ENCODE peak calls at places on chromosomes 4 and X, in five cellular contexts. C is cardiac fibroblast, H is upper lobe of right lung, U is dorsolateral prefrontal cortex, N is tibial nerve. A is an unnamed sample.
A peak's percentile ranks its signal among the peaks of the same experiment; 100 is the strongest.

GRCh38 chr4:184812651-184813181 is 13.1 kb downstream of the ACSL1 start:
- DNase-seq in C (peak; percentile 81), H (no peak), U (no peak), N (no peak), A (no peak)

GRCh38 chrX:117510453-117510852 is 606.2 kb downstream of the KLHL13 start:
- DNase-seq in C (no peak), H (no peak), U (no peak), N (no peak), A (peak; percentile 8)

GRCh38 chrX:102129473-102129872 is 4.0 kb downstream of the TCEAL2 start:
- DNase-seq in C (peak; percentile 26), H (no peak), U (no peak), N (no peak), A (no peak)

GRCh38 chr4:124212835-124213640 is 499.5 kb downstream of the ANKRD50 start:
- DNase-seq in C (peak; percentile 59), H (no peak), U (no peak), N (no peak), A (no peak)

GRCh38 chr4:183746305-183747229 is 87.5 kb downstream of the TRAPPC11 start:
- DNase-seq in C (no peak), H (no peak), U (no peak), N (no peak), A (no peak)

GRCh38 chrX:51893931-51894696 is 691 bp downstream of the MAGED1 start:
- DNase-seq in C (peak; percentile 22), H (peak; percentile 56), U (peak; percentile 14), N (no peak), A (peak; percentile 51)

GRCh38 chr4:74619931-74620702 is 174.2 kb downstream of the BTC start:
- DNase-seq in C (peak; percentile 73), H (no peak), U (no peak), N (no peak), A (no peak)

GRCh38 chr4:170248576-170248975 is 158.8 kb upstream of the AADAT start:
- DNase-seq in C (no peak), H (no peak), U (no peak), N (no peak), A (no peak)

GRCh38 chr4:108359130-108359709 is 190.5 kb upstream of the LEF1 start:
- DNase-seq in C (no peak), H (no peak), U (no peak), N (no peak), A (no peak)

GRCh38 chrX:57817302-57817701 is 93.0 kb downstream of the ZXDA start:
- DNase-seq in C (peak; percentile 20), H (no peak), U (no peak), N (no peak), A (no peak)

GRCh38 chr4:43339435-43339834 is 446.9 kb downstream of the GRXCR1 start:
- DNase-seq in C (peak; percentile 87), H (no peak), U (no peak), N (no peak), A (no peak)

GRCh38 chrX:97057349-97057909 is 173.7 kb downstream of the RPA4 start:
- DNase-seq in C (no peak), H (no peak), U (no peak), N (no peak), A (no peak)

GRCh38 chr4:174118171-174118570 is 165.3 kb downstream of the FBXO8 start:
- DNase-seq in C (no peak), H (no peak), U (no peak), N (no peak), A (peak; percentile 51)

GRCh38 chr4:88737304-88738015 is 39.8 kb upstream of the NAP1L5 start:
- DNase-seq in C (no peak), H (no peak), U (no peak), N (no peak), A (no peak)

GRCh38 chrX:113675278-113675677 is 834.6 kb upstream of the AMOT start:
- DNase-seq in C (peak; percentile 0), H (no peak), U (no peak), N (no peak), A (no peak)

GRCh38 chr4:921830-922331 is 10.2 kb downstream of the GAK start:
- DNase-seq in C (no peak), H (peak; percentile 37), U (no peak), N (no peak), A (no peak)

GRCh38 chrX:19863237-19864223 is 23.9 kb downstream of the SH3KBP1 start:
- DNase-seq in C (peak; percentile 58), H (no peak), U (no peak), N (no peak), A (no peak)

GRCh38 chrX:133923113-133923512 is 62.3 kb downstream of the GPC3 start:
- DNase-seq in C (no peak), H (no peak), U (no peak), N (no peak), A (no peak)

GRCh38 chr4:65661469-65661868 is 8.8 kb downstream of the EPHA5 start:
- DNase-seq in C (no peak), H (no peak), U (no peak), N (no peak), A (peak; percentile 16)

GRCh38 chr4:169791064-169791463 is 33.3 kb upstream of the HPF1 start:
- DNase-seq in C (peak; percentile 42), H (no peak), U (no peak), N (no peak), A (no peak)

GRCh38 chr4:37476256-37476655 is 209.9 kb downstream of the RELL1 start:
- DNase-seq in C (no peak), H (no peak), U (no peak), N (no peak), A (no peak)

GRCh38 chrX:46758956-46759644 is at the start of gene SLC9A7:
- DNase-seq in C (peak; percentile 70), H (peak; percentile 91), U (peak; percentile 67), N (peak; percentile 43), A (peak; percentile 75)

GRCh38 chr4:122038896-122039295 is 87.0 kb upstream of the TRPC3 start:
- DNase-seq in C (no peak), H (no peak), U (no peak), N (no peak), A (no peak)

GRCh38 chr4:40536032-40536431 is 93.6 kb downstream of the RBM47 start:
- DNase-seq in C (no peak), H (no peak), U (no peak), N (no peak), A (no peak)

GRCh38 chr4:108709234-108709633 is 53.6 kb downstream of the ETNPPL start:
- DNase-seq in C (no peak), H (no peak), U (no peak), N (no peak), A (no peak)

GRCh38 chr4:165873298-165874071 is 448 bp downstream of the TLL1 start:
- DNase-seq in C (peak; percentile 7), H (peak; percentile 72), U (peak; percentile 80), N (no peak), A (peak; percentile 50)

GRCh38 chr4:92339671-92340070 is 35.9 kb downstream of the GRID2 start:
- DNase-seq in C (no peak), H (no peak), U (no peak), N (no peak), A (no peak)

GRCh38 chrX:100424012-100424411 is 13.9 kb upstream of the PCDH19 start:
- DNase-seq in C (no peak), H (no peak), U (no peak), N (no peak), A (no peak)

GRCh38 chrX:47146121-47146935 is 1.3 kb downstream of the RBM10 start:
- DNase-seq in C (no peak), H (no peak), U (no peak), N (no peak), A (no peak)

GRCh38 chrX:45788941-45789348 is 588.3 kb upstream of the DIPK2B start:
- DNase-seq in C (peak; percentile 72), H (peak; percentile 64), U (no peak), N (no peak), A (no peak)

GRCh38 chr4:142156246-142156645 is 519.9 kb downstream of the IL15 start:
- DNase-seq in C (no peak), H (no peak), U (no peak), N (no peak), A (no peak)

GRCh38 chr4:36260714-36261113 is 16.4 kb upstream of the ARAP2 start:
- DNase-seq in C (no peak), H (no peak), U (no peak), N (no peak), A (no peak)

GRCh38 chr4:130336585-130337217 is 1240.7 kb downstream of the C4orf33 start:
- DNase-seq in C (peak; percentile 46), H (no peak), U (no peak), N (no peak), A (peak; percentile 24)
- TF ChIP-seq CTCF in C (peak; percentile 38), H (peak; percentile 54), U (peak; percentile 42), N (peak; percentile 27), A (peak; percentile 75)

DNA sequence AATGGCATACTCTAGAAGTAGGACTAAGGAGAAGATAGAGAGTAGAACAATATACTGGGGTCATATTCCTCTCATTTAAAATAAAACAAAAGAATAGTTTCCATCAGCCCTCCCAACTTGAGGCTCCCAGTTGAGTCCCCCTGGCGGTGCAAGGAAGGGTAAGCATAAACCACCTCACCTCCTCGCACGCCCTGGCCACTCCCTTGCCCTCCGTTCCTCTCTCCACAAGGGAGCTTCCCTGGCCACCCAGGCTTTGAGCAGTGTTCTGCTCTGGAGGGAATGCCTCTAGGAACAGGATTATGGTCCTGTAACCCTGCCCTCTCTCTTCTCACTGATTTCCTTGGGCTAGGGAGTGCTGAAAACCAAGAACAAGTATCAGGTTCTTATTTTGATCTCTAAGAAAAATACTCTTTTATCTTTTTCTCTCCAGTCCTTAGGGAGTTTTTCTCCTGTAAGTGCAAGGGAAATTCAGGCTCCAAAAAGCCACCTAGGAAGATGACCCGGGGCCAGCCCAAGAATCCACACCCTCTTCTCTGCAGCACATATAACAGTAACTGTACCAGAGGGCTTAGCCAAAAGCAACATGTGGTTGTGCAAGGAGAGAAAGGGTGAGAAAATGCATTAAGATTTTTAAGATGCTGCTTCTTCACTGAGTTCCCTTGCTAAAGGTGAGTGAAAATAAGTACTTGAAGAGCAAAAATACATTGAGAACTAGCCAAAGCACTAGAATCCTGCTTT is 69.9 kb downstream of the USP38 start:
- DNase-seq in C (peak; percentile 36), H (no peak), U (no peak), N (peak; percentile 34), A (no peak)
- TF ChIP-seq CTCF in C (no peak), H (no peak), U (no peak), N (no peak), A (no peak)

DNA sequence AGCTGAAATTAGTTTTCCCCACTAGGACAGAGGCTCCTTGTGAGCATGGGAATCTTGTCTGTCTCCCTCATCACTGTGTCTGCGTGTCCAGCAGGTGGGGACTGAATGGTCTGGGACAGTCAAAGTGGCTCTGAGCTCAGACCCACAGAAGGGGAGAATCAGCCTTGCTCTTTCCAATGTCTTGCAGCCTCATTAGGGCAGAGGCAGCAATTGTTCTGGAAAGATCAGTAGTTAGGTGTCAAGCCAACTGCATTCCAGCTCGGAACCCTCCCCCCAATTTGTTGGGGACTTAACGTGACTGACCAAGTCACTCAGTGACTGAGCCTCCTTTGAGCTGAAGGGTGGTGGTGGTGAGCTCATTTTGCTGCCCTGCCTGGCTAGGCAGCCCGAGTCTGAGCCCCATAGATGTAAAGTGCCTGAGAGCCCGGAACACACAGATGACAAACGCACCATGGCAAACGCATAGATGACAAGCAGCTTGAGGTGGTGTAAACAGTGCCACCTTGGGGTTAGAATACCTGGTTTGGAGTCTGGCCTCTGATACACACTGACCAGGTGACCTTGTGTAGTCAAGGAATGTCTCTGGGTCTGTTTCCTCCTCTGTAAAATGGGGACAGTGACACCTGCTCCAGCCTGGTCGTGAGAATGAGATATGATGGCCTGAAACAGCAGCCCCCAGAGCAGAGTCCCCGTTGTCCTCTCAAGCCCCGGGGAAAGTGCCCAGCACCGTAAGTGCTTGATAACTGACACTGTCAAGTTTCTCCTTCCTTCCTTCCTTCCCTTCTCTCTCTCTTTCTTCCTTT is 2.7 kb upstream of the SORCS2 start:
- DNase-seq in C (no peak), H (peak; percentile 28), U (no peak), N (peak; percentile 8), A (peak; percentile 4)
- TF ChIP-seq CTCF in C (no peak), H (no peak), U (no peak), N (no peak), A (peak; percentile 20)

GRCh38 chrX:41333994-41334865 is at the start of gene DDX3X:
- DNase-seq in C (peak; percentile 91), H (peak; percentile 90), U (peak; percentile 91), N (peak; percentile 75), A (peak; percentile 81)
- TF ChIP-seq CTCF in C (no peak), H (peak; percentile 12), U (no peak), N (peak; percentile 42), A (no peak)

A was measured in BE2C.